ENCODE peak calls at places on chromosomes 7 and 10, in nine cellular contexts. Q, Y, I, T, Z, P, A, M and U are unnamed samples.

GRCh38 chr10:81093056-81093455 is 555.4 kb downstream of the SH2D4B start:
- DNase-seq in Q (no peak), Y (no peak), I (no peak), T (no peak), Z (no peak), P (no peak), A (no peak), M (no peak), U (no peak)

GRCh38 chr10:89167915-89168314 is 39.2 kb downstream of the CH25H start:
- DNase-seq in Q (no peak), Y (no peak), I (no peak), T (no peak), Z (no peak), P (no peak), A (no peak), M (peak), U (no peak)

GRCh38 chr7:129370812-129371211 is 63.4 kb upstream of the STRIP2 start:
- DNase-seq in Q (no peak), Y (no peak), I (no peak), T (peak), Z (no peak), P (no peak), A (no peak), M (peak), U (no peak)

GRCh38 chr7:264541-265191 is 25.3 kb upstream of the FOXL3 start:
- DNase-seq in Q (no peak), Y (no peak), I (peak), T (no peak), Z (no peak), P (no peak), A (no peak), M (peak), U (no peak)

GRCh38 chr7:1100386-1100785 is 12.5 kb downstream of the GPER1 start:
- DNase-seq in Q (no peak), Y (no peak), I (no peak), T (no peak), Z (no peak), P (no peak), A (no peak), M (no peak), U (no peak)

GRCh38 chr7:75638607-75639070 is 100.1 kb downstream of the HIP1 start:
- DNase-seq in Q (peak), Y (peak), I (peak), T (peak), Z (peak), P (no peak), A (no peak), M (no peak), U (peak)

GRCh38 chr10:61404771-61405170 is 48.4 kb downstream of the TMEM26 start:
- DNase-seq in Q (no peak), Y (peak), I (no peak), T (peak), Z (no peak), P (no peak), A (no peak), M (no peak), U (no peak)

GRCh38 chr7:77674878-77675277 is 21.4 kb upstream of the RSBN1L start:
- DNase-seq in Q (no peak), Y (peak), I (peak), T (peak), Z (no peak), P (no peak), A (no peak), M (peak), U (no peak)

GRCh38 chr10:113320980-113321379 is 231.9 kb upstream of the HABP2 start:
- DNase-seq in Q (no peak), Y (no peak), I (no peak), T (no peak), Z (no peak), P (no peak), A (no peak), M (no peak), U (no peak)

GRCh38 chr10:95758351-95759025 is 2.5 kb downstream of the ENTPD1 start:
- DNase-seq in Q (no peak), Y (no peak), I (no peak), T (no peak), Z (no peak), P (peak), A (no peak), M (peak), U (peak)

DNA sequence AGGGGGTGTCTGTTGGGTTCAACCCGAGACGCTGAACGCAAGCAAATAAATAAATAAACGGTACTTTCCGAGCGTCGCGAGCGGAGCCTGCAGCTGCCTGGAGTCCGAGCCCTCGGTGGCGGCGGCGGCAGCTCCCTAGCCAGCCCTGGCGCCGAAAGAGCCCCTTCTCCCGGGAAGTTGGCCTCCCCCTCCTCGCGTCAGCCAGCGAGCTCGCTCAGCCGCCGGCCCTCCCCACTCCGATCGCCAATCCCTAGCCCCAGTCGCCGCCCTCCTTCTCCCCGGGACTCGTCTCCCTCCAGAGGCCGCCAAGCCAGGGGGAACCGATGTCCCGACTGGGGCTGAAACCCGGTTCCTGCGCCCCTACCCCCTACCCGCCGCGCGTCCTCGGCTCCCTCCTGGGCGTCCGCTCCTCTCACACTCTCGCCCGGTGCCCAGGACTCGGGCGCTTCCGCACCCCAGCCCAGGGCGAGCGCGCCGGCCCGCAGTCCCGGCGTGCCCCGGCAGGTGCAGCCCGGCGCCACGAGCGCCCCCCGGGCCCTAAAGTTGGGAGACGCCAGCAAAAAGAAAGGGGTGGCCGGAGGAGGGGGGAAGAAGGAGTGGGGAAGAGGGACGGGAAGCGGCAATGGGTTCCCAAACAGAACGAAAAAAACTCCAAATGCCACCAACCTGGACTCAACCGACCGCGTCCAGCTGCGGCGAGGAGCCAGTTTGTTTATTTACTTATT is at the start of gene GFRA1:
- DNase-seq in Q (peak), Y (peak), I (no peak), T (peak), Z (peak), P (no peak), A (no peak), M (peak), U (peak)
- TF ChIP-seq CTCF in Q (no peak), Y (no peak), I (no peak), T (no peak), Z (no peak), P (no peak), A (no peak), M (peak), U (no peak)

GRCh38 chr7:100875356-100875751 is 451 bp downstream of the SRRT start:
- DNase-seq in Q (no peak), Y (no peak), I (no peak), T (no peak), Z (peak), P (peak), A (no peak), M (no peak), U (peak)

GRCh38 chr7:100878013-100878412 is 3.1 kb downstream of the SRRT start:
- DNase-seq in Q (no peak), Y (no peak), I (no peak), T (no peak), Z (no peak), P (no peak), A (no peak), M (no peak), U (no peak)

GRCh38 chr7:100873599-100874299 is 1.2 kb upstream of the SRRT start:
- DNase-seq in Q (no peak), Y (no peak), I (no peak), T (no peak), Z (no peak), P (no peak), A (no peak), M (no peak), U (no peak)

GRCh38 chr7:100874300-100874576 is 665 bp upstream of the SRRT start:
- DNase-seq in Q (no peak), Y (no peak), I (no peak), T (no peak), Z (no peak), P (no peak), A (no peak), M (no peak), U (no peak)

DNA sequence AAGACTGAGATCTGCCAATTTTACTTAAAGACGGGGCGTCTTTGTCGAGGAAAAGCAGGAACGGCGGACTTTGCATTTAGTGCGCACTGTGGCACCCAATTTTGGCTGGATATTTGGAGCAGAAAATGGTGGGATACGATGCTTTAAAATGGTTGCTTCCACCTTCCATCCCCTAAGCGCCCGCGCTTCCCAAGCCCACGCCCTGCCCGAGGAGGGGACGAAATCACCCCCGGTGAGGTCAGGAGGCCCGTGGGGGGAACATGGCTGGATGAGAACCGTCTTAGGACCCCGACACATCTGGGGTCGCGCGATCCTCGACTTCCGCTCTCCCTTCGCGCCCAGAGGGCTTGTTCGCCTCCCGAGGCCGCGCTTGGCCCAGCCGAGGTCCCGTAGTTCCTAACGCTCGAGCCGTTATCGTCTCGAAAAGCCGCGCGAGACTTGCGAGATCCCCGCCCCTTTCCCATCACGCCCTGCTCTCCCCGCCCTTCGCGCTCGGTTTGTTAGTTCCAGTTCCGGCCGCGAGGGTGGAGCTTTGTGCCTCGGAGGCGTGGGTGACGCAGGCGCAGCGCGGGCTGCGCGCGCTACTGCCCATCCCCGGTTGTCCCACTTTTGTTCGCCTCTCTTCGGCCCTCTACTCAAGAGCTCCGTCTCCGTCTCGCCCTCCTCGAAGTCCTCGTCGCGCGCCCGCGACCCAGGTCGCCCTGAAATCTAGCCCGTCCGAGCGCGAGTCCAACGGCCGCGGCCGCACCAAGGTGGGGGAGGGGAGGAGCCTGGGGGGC is at the start of gene SRRT:
- DNase-seq in Q (peak), Y (peak), I (peak), T (peak), Z (peak), P (peak), A (peak), M (peak), U (peak)
- TF ChIP-seq CTCF in Q (peak), Y (peak), I (peak), T (peak), Z (peak), P (no peak), A (no peak), M (no peak), U (no peak)

DNA sequence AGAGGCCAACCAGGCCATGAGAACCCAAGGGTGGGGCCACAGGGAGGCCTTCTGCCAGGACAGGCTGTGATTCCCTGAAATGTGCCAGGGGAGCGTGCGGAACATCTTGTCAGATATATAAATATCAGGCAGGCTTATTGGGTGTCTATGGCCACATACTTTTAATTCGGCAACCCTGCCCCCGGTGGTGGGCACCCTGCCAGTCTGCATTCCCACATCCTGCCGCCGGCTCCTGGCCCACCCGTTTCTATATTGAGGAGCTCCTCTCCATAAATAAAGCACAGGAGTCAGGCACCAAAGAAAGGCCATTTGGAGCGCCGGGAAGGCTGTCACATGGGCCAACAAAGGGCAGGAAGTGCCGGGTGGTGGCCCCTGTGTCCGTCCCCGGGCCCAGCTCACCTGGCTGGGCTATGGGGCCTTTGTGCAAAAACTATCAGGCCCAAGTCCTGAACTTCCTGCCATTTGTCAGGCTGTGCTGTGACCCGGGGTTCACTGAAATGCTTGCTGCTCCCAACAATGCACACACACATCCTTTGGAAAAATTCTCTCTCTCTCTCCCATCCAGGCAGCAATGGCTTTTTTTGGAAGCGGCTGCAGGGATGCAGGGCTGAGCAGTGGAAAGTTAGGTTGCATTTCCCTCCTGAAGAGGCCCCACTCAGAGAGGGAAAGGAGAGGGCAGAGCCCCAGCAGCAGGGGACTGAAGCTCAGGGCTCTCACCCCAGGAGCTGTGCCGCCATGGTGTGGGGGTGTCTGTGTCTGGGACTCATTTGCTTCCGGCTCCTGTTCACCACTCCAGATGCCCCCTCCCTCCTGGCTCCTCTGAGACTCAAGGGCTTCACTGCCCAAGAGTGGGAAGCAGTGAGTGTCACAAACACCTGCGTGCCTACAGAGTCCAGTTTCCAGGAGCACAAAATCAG is 25.1 kb upstream of the PODXL start:
- DNase-seq in Q (no peak), Y (no peak), I (peak), T (peak), Z (peak), P (no peak), A (no peak), M (no peak), U (no peak)
- TF ChIP-seq CTCF in Q (no peak), Y (no peak), I (no peak), T (no peak), Z (peak), P (no peak), A (no peak), M (no peak), U (no peak)

GRCh38 chr7:108813247-108814014 is 243.8 kb downstream of the DNAJB9 start:
- DNase-seq in Q (no peak), Y (no peak), I (no peak), T (no peak), Z (no peak), P (no peak), A (no peak), M (peak), U (no peak)
- TF ChIP-seq CTCF in Q (no peak), Y (no peak), I (no peak), T (no peak), Z (no peak), P (no peak), A (no peak), M (no peak), U (no peak)

GRCh38 chr7:143355450-143356385 is 6.8 kb downstream of the FAM131B start:
- DNase-seq in Q (no peak), Y (no peak), I (no peak), T (no peak), Z (no peak), P (peak), A (no peak), M (peak), U (no peak)
- TF ChIP-seq CTCF in Q (no peak), Y (no peak), I (no peak), T (no peak), Z (no peak), P (peak), A (no peak), M (no peak), U (no peak)

GRCh38 chr7:32262315-32262714 is 192.1 kb upstream of the PDE1C start:
- DNase-seq in Q (no peak), Y (no peak), I (no peak), T (no peak), Z (no peak), P (no peak), A (no peak), M (no peak), U (no peak)

GRCh38 chr7:32266932-32267475 is 196.8 kb upstream of the PDE1C start:
- DNase-seq in Q (no peak), Y (no peak), I (no peak), T (no peak), Z (no peak), P (no peak), A (no peak), M (no peak), U (no peak)

GRCh38 chr7:32259917-32260596 is 189.8 kb upstream of the PDE1C start:
- DNase-seq in Q (no peak), Y (no peak), I (no peak), T (no peak), Z (no peak), P (no peak), A (no peak), M (no peak), U (peak)

GRCh38 chr7:32264667-32265284 is 194.6 kb upstream of the PDE1C start:
- DNase-seq in Q (no peak), Y (no peak), I (no peak), T (no peak), Z (no peak), P (no peak), A (no peak), M (no peak), U (no peak)
- TF ChIP-seq CTCF in Q (no peak), Y (no peak), I (no peak), T (no peak), Z (no peak), P (no peak), A (no peak), M (no peak), U (no peak)